ENCODE peak calls at places on chromosomes 13 and 19, in seven cellular contexts. G is Panc1, K is MG63, A is H7, M is small intestine, W is GM12865, F is stomach. Q is an unnamed sample.

GRCh38 chr13:50080158-50080855 is 65.1 kb downstream of the KCNRG start:
- DNase-seq in K (peak), F (no peak), W (peak), G (no peak), A (no peak), M (peak), Q (peak)

GRCh38 chr13:24215732-24216131 is 55.2 kb downstream of the SPATA13 start:
- DNase-seq in A (no peak), M (no peak), F (peak), W (no peak), G (no peak), K (peak), Q (no peak)

GRCh38 chr13:80116107-80116506 is 224.8 kb downstream of the SPRY2 start:
- DNase-seq in A (no peak), W (no peak), K (no peak), F (no peak), M (no peak), G (no peak), Q (no peak)

GRCh38 chr13:44267966-44268365 is 105.7 kb upstream of the SERP2 start:
- DNase-seq in G (no peak), W (no peak), M (no peak), F (no peak), A (no peak), K (peak), Q (peak)

GRCh38 chr13:70568571-70568970 is 460.3 kb upstream of the KLHL1 start:
- DNase-seq in M (peak), G (peak), K (no peak), F (no peak), A (peak), W (peak), Q (no peak)

GRCh38 chr19:13817018-13817614 is 21.9 kb downstream of the ZSWIM4 start:
- DNase-seq in G (no peak), F (peak), A (peak), W (no peak), K (peak), M (peak), Q (no peak)

GRCh38 chr13:76027131-76027530 is 391.0 kb downstream of the LMO7 start:
- DNase-seq in W (no peak), G (no peak), M (no peak), A (no peak), K (no peak), F (no peak), Q (no peak)

GRCh38 chr19:44341794-44342193 is 14.7 kb downstream of the ZNF112 start:
- DNase-seq in A (no peak), W (no peak), M (no peak), G (no peak), K (no peak), F (no peak), Q (no peak)

GRCh38 chr13:75181906-75182305 is 300.1 kb downstream of the TBC1D4 start:
- DNase-seq in W (no peak), M (no peak), A (no peak), F (no peak), K (no peak), G (no peak), Q (no peak)

GRCh38 chr19:43524922-43525835 is 1.8 kb downstream of the ETHE1 start:
- DNase-seq in W (peak), F (peak), M (peak), K (no peak), A (peak), G (no peak), Q (peak)

GRCh38 chr13:50531917-50532899 is 311.3 kb downstream of the DLEU7 start:
- DNase-seq in G (no peak), M (peak), A (no peak), W (no peak), K (no peak), F (no peak), Q (no peak)

GRCh38 chr19:5953680-5954213 is 24.2 kb downstream of the RANBP3 start:
- DNase-seq in F (no peak), G (no peak), A (no peak), W (no peak), K (peak), M (no peak), Q (no peak)

GRCh38 chr13:40961224-40961623 is 57.9 kb downstream of the ELF1 start:
- DNase-seq in G (no peak), A (no peak), W (no peak), F (no peak), K (no peak), M (no peak), Q (no peak)

GRCh38 chr19:48044561-48044960 is 682 bp upstream of the CABP5 start:
- DNase-seq in K (peak), F (no peak), W (no peak), A (no peak), M (no peak), G (no peak), Q (no peak)

GRCh38 chr13:109348514-109349340 is 437.7 kb downstream of the IRS2 start:
- DNase-seq in F (no peak), G (no peak), A (no peak), K (no peak), W (no peak), M (no peak), Q (no peak)

GRCh38 chr13:113787694-113788093 is 28.7 kb downstream of the TMEM255B start:
- DNase-seq in A (peak), W (no peak), G (no peak), F (no peak), M (no peak), K (no peak), Q (no peak)

GRCh38 chr13:98285317-98285716 is 108.2 kb upstream of the RNF113B start:
- DNase-seq in M (no peak), A (no peak), W (no peak), G (no peak), K (no peak), F (no peak), Q (no peak)

GRCh38 chr19:45940515-45940805 is 25.9 kb upstream of the NANOS2 start:
- DNase-seq in F (no peak), G (no peak), A (peak), W (no peak), K (no peak), M (no peak), Q (no peak)

GRCh38 chr19:2634960-2635359 is 67.5 kb downstream of the GNG7 start:
- DNase-seq in F (no peak), K (no peak), M (no peak), G (no peak), A (peak), W (no peak), Q (no peak)

GRCh38 chr19:43527860-43528622 is 1.0 kb upstream of the ETHE1 start:
- DNase-seq in W (peak), M (peak), K (no peak), G (no peak), A (no peak), F (no peak), Q (no peak)

GRCh38 chr19:46404884-46405658 is 8.3 kb downstream of the CCDC8 start:
- DNase-seq in K (no peak), W (no peak), A (peak), M (no peak), G (no peak), F (no peak), Q (no peak)

GRCh38 chr13:114010401-114011101 is 36.7 kb upstream of the C13orf46 start:
- DNase-seq in K (no peak), A (peak), W (no peak), G (no peak), F (no peak), M (no peak), Q (no peak)

GRCh38 chr19:2302319-2303208 is 5.4 kb downstream of the LINGO3 start:
- DNase-seq in A (peak), G (no peak), F (peak), M (no peak), W (no peak), K (no peak), Q (no peak)

GRCh38 chr13:37109080-37109678 is 3.7 kb upstream of the CSNK1A1L start:
- DNase-seq in A (no peak), W (peak), G (no peak), F (no peak), K (no peak), M (no peak), Q (no peak)

GRCh38 chr13:91142572-91142971 is 204.9 kb upstream of the MIR17HG start:
- DNase-seq in F (no peak), G (no peak), A (no peak), M (no peak), W (no peak), K (no peak), Q (peak)

GRCh38 chr13:31965361-31966066 is 66.1 kb upstream of the FRY start:
- DNase-seq in W (peak), F (no peak), G (no peak), K (peak), A (no peak), M (peak), Q (no peak)

GRCh38 chr13:101916758-101917474 is 464.4 kb downstream of the ITGBL1 start:
- DNase-seq in M (no peak), G (no peak), K (no peak), A (peak), W (no peak), F (no peak), Q (no peak)
- H3K4me3 ChIP-seq in M (no peak), G (peak), K (no peak), A (peak), W (no peak), F (peak), Q (no peak)

GRCh38 chr19:55483681-55484361 is 1.2 kb upstream of the NAT14 start:
- DNase-seq in M (no peak), K (no peak), G (no peak), A (peak), F (no peak), W (no peak), Q (no peak)
- H3K4me3 ChIP-seq in M (no peak), K (no peak), G (no peak), A (peak), F (no peak), W (no peak), Q (no peak)

GRCh38 chr19:4089946-4090345 is 23.2 kb upstream of the ZBTB7A start:
- DNase-seq in G (no peak), F (no peak), A (no peak), K (no peak), M (no peak), W (no peak), Q (no peak)

GRCh38 chr19:4089400-4089908 is 22.8 kb upstream of the ZBTB7A start:
- DNase-seq in W (no peak), A (peak), K (no peak), F (no peak), G (no peak), M (no peak), Q (no peak)

GRCh38 chr19:4090351-4091220 is 23.9 kb upstream of the ZBTB7A start:
- DNase-seq in W (no peak), K (no peak), G (no peak), A (peak), M (no peak), F (no peak), Q (no peak)

GRCh38 chr19:4088065-4088679 is 21.5 kb upstream of the ZBTB7A start:
- DNase-seq in W (no peak), M (no peak), G (no peak), A (no peak), F (no peak), K (no peak), Q (no peak)

GRCh38 chr19:4088975-4089374 is 22.3 kb upstream of the ZBTB7A start:
- DNase-seq in W (no peak), K (no peak), M (peak), A (peak), G (no peak), F (no peak), Q (no peak)
- H3K4me3 ChIP-seq in W (no peak), K (no peak), M (no peak), A (no peak), G (no peak), F (no peak), Q (no peak)

GRCh38 chr13:20714563-20715339 is 11.3 kb downstream of the IL17D start:
- DNase-seq in M (no peak), W (no peak), A (no peak), G (no peak), F (no peak), K (peak), Q (no peak)

GRCh38 chr13:20713014-20713376 is 9.5 kb downstream of the IL17D start:
- DNase-seq in W (no peak), F (no peak), K (no peak), G (no peak), M (no peak), A (no peak), Q (no peak)

GRCh38 chr13:20713751-20714150 is 10.3 kb downstream of the IL17D start:
- DNase-seq in A (no peak), M (no peak), F (no peak), G (no peak), W (no peak), K (peak), Q (no peak)

GRCh38 chr13:20715340-20715732 is 11.8 kb downstream of the IL17D start:
- DNase-seq in K (no peak), M (no peak), G (no peak), F (no peak), W (no peak), A (no peak), Q (no peak)

GRCh38 chr13:20714161-20714560 is 10.7 kb downstream of the IL17D start:
- DNase-seq in G (no peak), M (no peak), W (no peak), K (peak), F (no peak), A (no peak), Q (no peak)
- H3K4me3 ChIP-seq in G (no peak), M (no peak), W (no peak), K (no peak), F (no peak), A (no peak), Q (no peak)

DNA sequence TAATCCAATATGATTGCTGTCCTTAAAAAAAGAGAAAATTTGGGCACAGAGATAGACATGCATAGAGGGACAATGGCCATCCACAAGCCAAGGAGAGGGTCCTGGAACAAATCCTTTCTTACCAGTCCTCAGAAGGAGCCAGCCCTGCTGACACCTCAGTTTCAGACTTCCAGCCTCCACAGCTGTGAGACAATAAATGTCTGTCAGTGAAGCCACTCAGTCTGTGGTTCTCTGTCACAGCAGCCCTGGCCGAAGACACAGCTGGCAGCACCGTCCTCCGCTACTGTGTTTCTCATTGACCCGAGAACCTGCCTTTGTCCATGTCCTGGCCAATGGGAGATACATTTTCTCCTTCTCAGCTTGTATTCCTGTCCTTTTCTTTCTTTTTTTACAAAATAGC is 207.9 kb downstream of the TM9SF2 start:
- DNase-seq in A (no peak), M (no peak), G (no peak), K (no peak), W (no peak), F (no peak), Q (no peak)
- H3K4me3 ChIP-seq in A (no peak), M (no peak), G (no peak), K (no peak), W (no peak), F (no peak), Q (no peak)

DNA sequence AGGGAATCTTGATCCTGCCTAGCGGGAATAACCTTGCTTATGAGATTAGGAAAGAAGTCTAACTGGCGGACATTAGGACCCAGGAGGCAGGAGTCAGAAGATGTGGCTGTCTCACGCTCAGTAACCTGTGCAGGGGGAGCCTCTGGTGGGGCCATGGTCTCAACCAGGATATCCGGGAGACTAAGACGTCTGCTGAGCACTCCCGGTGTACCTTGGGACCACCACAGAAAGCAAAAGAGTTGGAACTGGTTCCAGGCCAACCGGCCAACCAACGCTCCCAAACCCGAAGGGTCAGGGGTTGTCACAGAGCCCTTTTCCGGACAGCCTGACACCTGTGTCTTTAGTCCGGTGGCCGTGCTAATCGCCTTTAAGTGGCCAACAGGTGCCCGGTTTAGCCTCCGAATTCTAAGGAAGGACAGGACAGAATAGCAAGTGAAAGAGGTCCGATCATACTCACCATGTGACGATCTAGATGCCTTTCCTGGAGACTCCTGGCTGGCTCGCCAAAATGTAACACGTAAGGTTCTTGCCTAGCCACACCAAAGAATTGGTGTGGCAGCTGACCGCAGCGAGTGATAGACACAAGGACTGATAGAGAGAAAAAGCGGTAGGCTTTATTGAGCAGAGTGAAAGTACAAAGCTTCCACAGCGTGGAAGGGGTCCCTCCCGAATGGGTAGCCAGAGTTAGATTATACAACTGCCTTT is 103.9 kb upstream of the DIAPH3 start:
- DNase-seq in A (no peak), K (no peak), G (no peak), M (peak), W (no peak), F (no peak), Q (no peak)
- H3K4me3 ChIP-seq in A (peak), K (no peak), G (peak), M (peak), W (no peak), F (peak), Q (peak)

DNA sequence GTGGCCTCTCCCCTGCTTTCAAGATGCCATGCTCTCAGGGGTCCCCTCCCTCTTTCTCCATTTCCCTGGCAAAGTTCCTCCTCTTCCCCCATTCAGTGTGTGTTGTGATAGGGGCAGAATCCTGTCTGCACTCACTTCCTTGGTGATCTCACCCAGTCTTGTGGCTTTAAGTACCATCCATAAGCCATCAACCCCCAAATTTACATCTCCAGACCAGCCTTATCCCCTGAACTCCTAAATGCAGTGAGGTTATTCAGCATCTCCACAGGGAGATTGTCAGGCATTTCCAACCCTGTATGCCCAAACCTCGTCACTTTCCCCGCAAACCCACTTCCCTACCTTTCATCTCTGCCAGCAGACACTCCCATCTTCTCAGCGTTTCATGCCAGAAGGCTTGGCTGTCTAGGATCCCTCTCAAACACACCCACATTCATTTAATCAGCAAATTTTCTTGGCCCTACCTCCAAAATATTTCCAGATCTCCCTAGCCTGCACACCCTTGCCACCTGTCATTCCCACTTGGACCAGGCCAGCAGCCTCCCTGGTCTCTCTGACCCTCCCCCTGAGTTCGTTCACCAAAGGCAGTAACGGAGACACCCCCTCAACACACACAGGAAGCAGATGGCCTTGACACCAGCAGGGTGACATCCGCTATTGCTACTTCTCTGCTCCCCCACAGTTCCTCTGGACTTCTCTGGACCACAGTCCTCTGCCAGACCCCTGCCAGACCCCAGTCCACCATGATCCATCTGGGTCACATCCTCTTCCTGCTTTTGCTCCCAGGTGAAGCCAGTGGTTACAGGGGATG is at the start of gene HCST:
- DNase-seq in G (no peak), F (no peak), K (peak), A (no peak), M (peak), W (peak), Q (no peak)
- H3K4me3 ChIP-seq in G (peak), F (peak), K (peak), A (peak), M (peak), W (peak), Q (peak)

GRCh38 chr13:100876044-100876403 is 201.4 kb upstream of the TMTC4 start:
- DNase-seq in K (no peak), W (no peak), A (no peak), G (no peak), M (no peak), F (no peak), Q (no peak)
- H3K4me3 ChIP-seq in K (no peak), W (no peak), A (no peak), G (no peak), M (no peak), F (no peak), Q (no peak)

DNA sequence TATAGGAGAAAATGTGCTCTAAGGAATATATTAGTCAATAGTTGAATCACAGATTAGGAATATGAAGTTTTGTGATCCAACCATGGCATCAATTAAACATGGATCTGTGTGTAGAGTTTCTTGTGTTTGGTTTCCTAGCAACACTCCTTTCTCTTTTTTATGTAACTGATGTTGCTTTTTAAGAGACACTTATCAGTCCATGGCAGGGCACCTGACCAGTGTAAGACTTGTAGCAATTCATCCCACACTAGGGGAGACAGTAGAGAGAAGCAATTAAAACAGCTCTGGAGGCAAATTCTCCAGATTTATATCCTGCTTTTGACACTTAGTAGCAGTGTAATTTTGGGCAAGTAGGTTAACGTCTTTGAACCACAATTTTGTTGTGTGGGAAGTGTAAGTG is 1229.0 kb downstream of the PCDH9 start:
- DNase-seq in F (no peak), M (no peak), A (no peak), W (no peak), K (no peak), G (no peak), Q (no peak)
- H3K4me3 ChIP-seq in F (no peak), M (no peak), A (no peak), W (no peak), K (no peak), G (no peak), Q (no peak)

GRCh38 chr19:18502236-18502632 is 19.6 kb downstream of the ELL start:
- DNase-seq in K (no peak), G (no peak), W (no peak), A (no peak), F (no peak), M (no peak), Q (no peak)
- H3K4me3 ChIP-seq in K (no peak), G (no peak), W (no peak), A (no peak), F (no peak), M (no peak), Q (no peak)

Q was measured in PC-9.